ENCODE peak calls at places on chromosomes 1 and 21, in eight cellular contexts. One of them, this sample, is unnamed.
A peak's percentile ranks its signal among the peaks of the same experiment; 100 is the strongest.

GRCh38 chr1:30740952-30741894 is 16.4 kb downstream of the LAPTM5 start:
- DNase-seq in Peyer's patch: no peak
- DNase-seq in adipocyte: no peak
- DNase-seq in right lobe of liver: no peak
- DNase-seq in sigmoid colon: no peak
- DNase-seq in stomach: no peak
- DNase-seq in psoas muscle: no peak
- DNase-seq in transverse colon: no peak
- DNase-seq in this sample: no peak

GRCh38 chr1:62321438-62321837 is 2.2 kb upstream of the KANK4 start:
- DNase-seq in sigmoid colon: no peak
- DNase-seq in Peyer's patch: no peak
- DNase-seq in transverse colon: no peak
- DNase-seq in psoas muscle: no peak
- DNase-seq in right lobe of liver: no peak
- DNase-seq in adipocyte: peak; percentile 86
- DNase-seq in stomach: no peak
- DNase-seq in this sample: no peak

GRCh38 chr21:36205962-36206361 is 49.3 kb downstream of the DOP1B start:
- DNase-seq in psoas muscle: no peak
- DNase-seq in adipocyte: peak; percentile 30
- DNase-seq in stomach: no peak
- DNase-seq in sigmoid colon: no peak
- DNase-seq in right lobe of liver: no peak
- DNase-seq in transverse colon: no peak
- DNase-seq in Peyer's patch: no peak
- DNase-seq in this sample: no peak

GRCh38 chr1:180945551-180945950 is 32.9 kb downstream of the KIAA1614 start:
- DNase-seq in stomach: no peak
- DNase-seq in Peyer's patch: no peak
- DNase-seq in transverse colon: no peak
- DNase-seq in sigmoid colon: no peak
- DNase-seq in right lobe of liver: peak; percentile 16
- DNase-seq in adipocyte: no peak
- DNase-seq in psoas muscle: peak; percentile 0
- DNase-seq in this sample: no peak

GRCh38 chr21:44930543-44930981 is 9.3 kb upstream of the SLX9 start:
- DNase-seq in adipocyte: peak; percentile 30
- DNase-seq in sigmoid colon: no peak
- DNase-seq in stomach: no peak
- DNase-seq in Peyer's patch: peak; percentile 70
- DNase-seq in psoas muscle: peak; percentile 68
- DNase-seq in transverse colon: peak; percentile 39
- DNase-seq in right lobe of liver: peak; percentile 53
- DNase-seq in this sample: no peak

GRCh38 chr1:230930986-230931385 is 47.7 kb downstream of the TTC13 start:
- DNase-seq in sigmoid colon: no peak
- DNase-seq in stomach: no peak
- DNase-seq in right lobe of liver: no peak
- DNase-seq in adipocyte: no peak
- DNase-seq in psoas muscle: no peak
- DNase-seq in transverse colon: no peak
- DNase-seq in Peyer's patch: no peak
- DNase-seq in this sample: no peak

GRCh38 chr1:8165595-8166360 is 139.7 kb upstream of the ERRFI1 start:
- DNase-seq in psoas muscle: no peak
- DNase-seq in right lobe of liver: no peak
- DNase-seq in Peyer's patch: peak; percentile 44
- DNase-seq in transverse colon: no peak
- DNase-seq in stomach: no peak
- DNase-seq in sigmoid colon: no peak
- DNase-seq in adipocyte: no peak
- DNase-seq in this sample: peak; percentile 41

GRCh38 chr1:118084400-118084799 is 100.6 kb downstream of the SPAG17 start:
- DNase-seq in right lobe of liver: no peak
- DNase-seq in Peyer's patch: no peak
- DNase-seq in psoas muscle: no peak
- DNase-seq in transverse colon: no peak
- DNase-seq in adipocyte: no peak
- DNase-seq in sigmoid colon: no peak
- DNase-seq in stomach: no peak
- DNase-seq in this sample: no peak

GRCh38 chr21:44844256-44844655 is 26.4 kb upstream of the SUMO3 start:
- DNase-seq in right lobe of liver: no peak
- DNase-seq in sigmoid colon: no peak
- DNase-seq in Peyer's patch: peak; percentile 37
- DNase-seq in psoas muscle: no peak
- DNase-seq in transverse colon: no peak
- DNase-seq in adipocyte: no peak
- DNase-seq in stomach: no peak
- DNase-seq in this sample: no peak

GRCh38 chr1:206128192-206128591 is 11.0 kb upstream of the AVPR1B start:
- DNase-seq in adipocyte: peak; percentile 35
- DNase-seq in psoas muscle: no peak
- DNase-seq in right lobe of liver: no peak
- DNase-seq in transverse colon: no peak
- DNase-seq in stomach: no peak
- DNase-seq in sigmoid colon: no peak
- DNase-seq in Peyer's patch: no peak
- DNase-seq in this sample: no peak

GRCh38 chr1:234683856-234684632 is 74.1 kb upstream of the IRF2BP2 start:
- DNase-seq in sigmoid colon: peak; percentile 91
- DNase-seq in psoas muscle: peak; percentile 77
- DNase-seq in adipocyte: peak; percentile 85
- DNase-seq in Peyer's patch: peak; percentile 83
- DNase-seq in transverse colon: peak; percentile 60
- DNase-seq in stomach: peak; percentile 68
- DNase-seq in right lobe of liver: peak; percentile 78
- DNase-seq in this sample: no peak

GRCh38 chr1:224430511-224431113 is 4.0 kb downstream of the WDR26 start:
- DNase-seq in right lobe of liver: no peak
- DNase-seq in transverse colon: no peak
- DNase-seq in adipocyte: peak; percentile 76
- DNase-seq in stomach: no peak
- DNase-seq in Peyer's patch: no peak
- DNase-seq in sigmoid colon: no peak
- DNase-seq in psoas muscle: no peak
- DNase-seq in this sample: no peak

GRCh38 chr1:246492611-246493245 is 14.4 kb downstream of the SMYD3 start:
- DNase-seq in transverse colon: peak; percentile 64
- DNase-seq in psoas muscle: peak; percentile 85
- DNase-seq in Peyer's patch: peak; percentile 82
- DNase-seq in sigmoid colon: no peak
- DNase-seq in stomach: peak; percentile 70
- DNase-seq in adipocyte: peak; percentile 92
- DNase-seq in right lobe of liver: no peak
- DNase-seq in this sample: peak; percentile 68

GRCh38 chr1:114153621-114154145 is at the start of gene SYT6:
- DNase-seq in sigmoid colon: no peak
- DNase-seq in adipocyte: peak; percentile 7
- DNase-seq in transverse colon: no peak
- DNase-seq in stomach: no peak
- DNase-seq in psoas muscle: peak; percentile 52
- DNase-seq in Peyer's patch: no peak
- DNase-seq in right lobe of liver: no peak
- DNase-seq in this sample: peak; percentile 40

GRCh38 chr1:8862528-8862927 is 16.0 kb downstream of the ENO1 start:
- DNase-seq in right lobe of liver: no peak
- DNase-seq in Peyer's patch: no peak
- DNase-seq in psoas muscle: no peak
- DNase-seq in adipocyte: no peak
- DNase-seq in transverse colon: no peak
- DNase-seq in sigmoid colon: no peak
- DNase-seq in stomach: no peak
- DNase-seq in this sample: peak; percentile 78

GRCh38 chr1:113991467-113991997 is 12.3 kb downstream of the OLFML3 start:
- DNase-seq in transverse colon: no peak
- DNase-seq in stomach: no peak
- DNase-seq in sigmoid colon: no peak
- DNase-seq in psoas muscle: no peak
- DNase-seq in Peyer's patch: no peak
- DNase-seq in right lobe of liver: no peak
- DNase-seq in adipocyte: no peak
- DNase-seq in this sample: no peak

GRCh38 chr1:203751051-203751450 is 13.9 kb upstream of the LAX1 start:
- DNase-seq in sigmoid colon: no peak
- DNase-seq in Peyer's patch: no peak
- DNase-seq in stomach: no peak
- DNase-seq in adipocyte: peak; percentile 45
- DNase-seq in psoas muscle: no peak
- DNase-seq in right lobe of liver: no peak
- DNase-seq in transverse colon: no peak
- DNase-seq in this sample: peak; percentile 31

GRCh38 chr1:26268290-26269197 is 11.3 kb upstream of the SH3BGRL3 start:
- DNase-seq in sigmoid colon: no peak
- DNase-seq in adipocyte: no peak
- DNase-seq in transverse colon: no peak
- DNase-seq in right lobe of liver: no peak
- DNase-seq in psoas muscle: no peak
- DNase-seq in Peyer's patch: no peak
- DNase-seq in stomach: no peak
- DNase-seq in this sample: no peak

GRCh38 chr1:26269198-26269550 is 10.7 kb upstream of the SH3BGRL3 start:
- DNase-seq in stomach: no peak
- DNase-seq in transverse colon: no peak
- DNase-seq in sigmoid colon: no peak
- DNase-seq in psoas muscle: no peak
- DNase-seq in adipocyte: no peak
- DNase-seq in Peyer's patch: no peak
- DNase-seq in right lobe of liver: no peak
- DNase-seq in this sample: no peak

GRCh38 chr1:26259578-26259977 is 20.3 kb upstream of the SH3BGRL3 start:
- DNase-seq in transverse colon: no peak
- DNase-seq in adipocyte: no peak
- DNase-seq in Peyer's patch: no peak
- DNase-seq in psoas muscle: no peak
- DNase-seq in right lobe of liver: no peak
- DNase-seq in stomach: no peak
- DNase-seq in sigmoid colon: no peak
- DNase-seq in this sample: no peak

GRCh38 chr1:26263212-26263611 is 16.7 kb upstream of the SH3BGRL3 start:
- DNase-seq in stomach: no peak
- DNase-seq in adipocyte: no peak
- DNase-seq in transverse colon: no peak
- DNase-seq in Peyer's patch: no peak
- DNase-seq in psoas muscle: no peak
- DNase-seq in sigmoid colon: no peak
- DNase-seq in right lobe of liver: no peak
- DNase-seq in this sample: no peak

DNA sequence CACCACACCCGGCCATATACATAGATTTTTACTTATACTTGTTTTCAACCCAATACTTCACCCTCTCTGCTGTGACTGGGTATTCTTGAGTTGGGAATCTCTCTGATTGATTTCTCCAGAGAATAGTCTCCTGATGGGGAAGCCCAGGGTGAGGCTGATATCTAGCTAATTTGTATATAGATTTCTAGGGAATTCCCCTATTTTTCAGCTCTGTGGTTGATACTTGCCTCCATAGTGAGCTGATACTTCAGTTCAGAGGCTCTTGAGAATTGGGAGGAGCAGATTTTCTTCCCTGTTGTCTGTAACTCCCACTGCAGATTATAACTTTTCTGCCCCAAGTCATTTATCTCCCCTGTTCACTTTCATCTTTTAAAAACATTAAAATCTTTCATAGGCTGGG is 14.5 kb upstream of the SH3BGRL3 start:
- DNase-seq in sigmoid colon: no peak
- DNase-seq in Peyer's patch: no peak
- DNase-seq in psoas muscle: no peak
- DNase-seq in stomach: no peak
- DNase-seq in adipocyte: no peak
- DNase-seq in right lobe of liver: no peak
- DNase-seq in transverse colon: no peak
- DNase-seq in this sample: no peak
- H3K4me3 ChIP-seq in sigmoid colon: no peak overlapping the region
- H3K4me3 ChIP-seq in Peyer's patch: no peak overlapping the region
- H3K4me3 ChIP-seq in psoas muscle: no peak overlapping the region
- H3K4me3 ChIP-seq in stomach: no peak overlapping the region
- H3K4me3 ChIP-seq in adipocyte: no peak overlapping the region
- H3K4me3 ChIP-seq in right lobe of liver: no peak overlapping the region
- H3K4me3 ChIP-seq in transverse colon: no peak overlapping the region
- H3K4me3 ChIP-seq in this sample: no peak overlapping the region

GRCh38 chr21:41770901-41771624 is 4.2 kb upstream of the RIPK4 start:
- DNase-seq in right lobe of liver: no peak
- DNase-seq in sigmoid colon: no peak
- DNase-seq in psoas muscle: no peak
- DNase-seq in transverse colon: no peak
- DNase-seq in adipocyte: no peak
- DNase-seq in Peyer's patch: no peak
- DNase-seq in stomach: no peak
- DNase-seq in this sample: no peak
- H3K4me1 ChIP-seq in right lobe of liver: peaks cover 14% of the 10 kb centered on the region
- H3K4me1 ChIP-seq in sigmoid colon: peaks cover 23% of the 10 kb centered on the region
- H3K4me1 ChIP-seq in psoas muscle: peaks cover 3% of the 10 kb centered on the region
- H3K4me1 ChIP-seq in transverse colon: peaks cover 26% of the 10 kb centered on the region
- H3K4me1 ChIP-seq in adipocyte: peaks cover 16% of the 10 kb centered on the region
- H3K4me1 ChIP-seq in Peyer's patch: peaks cover 8% of the 10 kb centered on the region
- H3K4me1 ChIP-seq in stomach: peaks cover 16% of the 10 kb centered on the region
- H3K4me1 ChIP-seq in this sample: no peaks in the 10 kb centered on the region

DNA sequence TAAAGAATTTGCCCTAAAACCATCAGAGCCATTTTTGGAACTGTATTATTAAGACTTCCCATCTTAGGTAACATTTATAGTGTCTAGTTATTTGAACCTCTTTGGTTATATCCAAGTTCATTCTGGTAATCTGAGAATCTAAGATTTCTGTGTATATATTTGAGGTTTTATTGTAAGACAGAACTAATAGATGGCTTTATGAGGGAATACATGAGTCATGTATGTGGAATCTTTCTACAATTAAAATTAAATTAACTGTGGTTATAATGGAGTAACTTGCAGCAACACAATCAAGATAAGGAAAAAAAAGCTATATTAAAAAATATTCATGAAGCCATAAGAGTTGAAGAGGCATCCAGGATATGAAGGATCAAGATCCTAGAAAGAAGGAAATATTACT is 92.1 kb downstream of the UBE2U start:
- DNase-seq in Peyer's patch: no peak
- DNase-seq in sigmoid colon: no peak
- DNase-seq in adipocyte: no peak
- DNase-seq in stomach: no peak
- DNase-seq in transverse colon: no peak
- DNase-seq in right lobe of liver: no peak
- DNase-seq in psoas muscle: no peak
- DNase-seq in this sample: no peak
- H3K4me3 ChIP-seq in Peyer's patch: no peak overlapping the region
- H3K4me3 ChIP-seq in sigmoid colon: no peak overlapping the region
- H3K4me3 ChIP-seq in adipocyte: no peak overlapping the region
- H3K4me3 ChIP-seq in stomach: no peak overlapping the region
- H3K4me3 ChIP-seq in transverse colon: no peak overlapping the region
- H3K4me3 ChIP-seq in right lobe of liver: no peak overlapping the region
- H3K4me3 ChIP-seq in psoas muscle: no peak overlapping the region
- H3K4me3 ChIP-seq in this sample: no peak overlapping the region

DNA sequence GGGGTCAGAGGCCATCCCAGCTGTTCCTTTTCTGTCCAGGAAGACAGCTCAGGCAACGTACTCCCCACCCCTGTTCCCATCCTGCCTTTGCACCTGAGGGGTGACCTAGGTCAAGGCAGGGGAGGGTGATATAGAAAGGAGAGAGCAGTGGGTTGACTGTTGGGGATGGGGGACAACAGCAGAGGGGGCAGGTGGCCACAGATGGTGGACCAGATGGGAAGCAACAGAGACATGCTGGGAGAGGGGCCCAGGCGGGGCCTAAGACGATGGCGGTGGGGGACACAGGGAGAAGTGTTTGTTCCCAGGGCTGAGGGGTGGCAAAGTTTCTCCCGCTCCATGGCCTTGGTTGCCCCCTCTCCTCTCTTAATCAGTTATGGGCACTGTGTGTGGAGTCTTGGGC is 6.3 kb downstream of the CELSR2 start:
- DNase-seq in transverse colon: no peak
- DNase-seq in sigmoid colon: no peak
- DNase-seq in Peyer's patch: no peak
- DNase-seq in stomach: no peak
- DNase-seq in adipocyte: no peak
- DNase-seq in right lobe of liver: no peak
- DNase-seq in psoas muscle: no peak
- DNase-seq in this sample: no peak
- H3K4me1 ChIP-seq in transverse colon: peaks cover 9% of the 10 kb centered on the region
- H3K4me1 ChIP-seq in sigmoid colon: peaks cover 31% of the 10 kb centered on the region
- H3K4me1 ChIP-seq in Peyer's patch: no peaks in the 10 kb centered on the region
- H3K4me1 ChIP-seq in stomach: peaks cover 13% of the 10 kb centered on the region
- H3K4me1 ChIP-seq in adipocyte: peaks cover 11% of the 10 kb centered on the region
- H3K4me1 ChIP-seq in right lobe of liver: no peaks in the 10 kb centered on the region
- H3K4me1 ChIP-seq in psoas muscle: peaks cover 21% of the 10 kb centered on the region
- H3K4me1 ChIP-seq in this sample: peaks cover 19% of the 10 kb centered on the region

This sample was measured in HAP-1.